ENCODE peak calls at places on chromosomes 13 and 19, in four cellular contexts. C, Z, A and I are unnamed samples.

GRCh38 chr19:50512112-50512998 is 1.4 kb downstream of the ASPDH start:
- DNase-seq in C (no peak), Z (no peak), A (no peak), I (no peak)

GRCh38 chr19:48466571-48467325 is 2.4 kb upstream of the CYTH2 start:
- DNase-seq in C (no peak), Z (peak), A (no peak), I (peak)

GRCh38 chr13:97921146-97921776 is 32.2 kb upstream of the IPO5 start:
- DNase-seq in C (no peak), Z (no peak), A (no peak), I (peak)

GRCh38 chr13:73767747-73768315 is 366.4 kb downstream of the KLF12 start:
- DNase-seq in C (peak), Z (no peak), A (no peak), I (peak)

GRCh38 chr13:50073340-50073739 is 58.1 kb downstream of the KCNRG start:
- DNase-seq in C (no peak), Z (no peak), A (no peak), I (no peak)

GRCh38 chr13:73849292-73849691 is 284.9 kb downstream of the KLF12 start:
- DNase-seq in C (no peak), Z (peak), A (peak), I (peak)

GRCh38 chr13:39484506-39485313 is 118.3 kb downstream of the LHFPL6 start:
- DNase-seq in C (no peak), Z (peak), A (peak), I (peak)

GRCh38 chr13:41017744-41018582 is 1.2 kb downstream of the ELF1 start:
- DNase-seq in C (no peak), Z (no peak), A (no peak), I (no peak)

GRCh38 chr13:114173753-114174152 is 5.3 kb upstream of the CFAP97D2 start:
- DNase-seq in C (no peak), Z (no peak), A (no peak), I (no peak)

GRCh38 chr19:46376241-46377153 is 29.6 kb downstream of the PPP5C start:
- DNase-seq in C (no peak), Z (no peak), A (no peak), I (no peak)

GRCh38 chr19:44741258-44741731 is 7.2 kb upstream of the BCL3 start:
- DNase-seq in C (no peak), Z (peak), A (no peak), I (peak)

GRCh38 chr19:3268326-3268725 is 43.9 kb downstream of the CELF5 start:
- DNase-seq in C (no peak), Z (no peak), A (no peak), I (no peak)

GRCh38 chr13:29589967-29590366 is 5.5 kb downstream of the SLC7A1 start:
- DNase-seq in C (no peak), Z (no peak), A (no peak), I (no peak)
- TF ChIP-seq CTCF in C (no peak), Z (no peak), A (peak), I (no peak)

DNA sequence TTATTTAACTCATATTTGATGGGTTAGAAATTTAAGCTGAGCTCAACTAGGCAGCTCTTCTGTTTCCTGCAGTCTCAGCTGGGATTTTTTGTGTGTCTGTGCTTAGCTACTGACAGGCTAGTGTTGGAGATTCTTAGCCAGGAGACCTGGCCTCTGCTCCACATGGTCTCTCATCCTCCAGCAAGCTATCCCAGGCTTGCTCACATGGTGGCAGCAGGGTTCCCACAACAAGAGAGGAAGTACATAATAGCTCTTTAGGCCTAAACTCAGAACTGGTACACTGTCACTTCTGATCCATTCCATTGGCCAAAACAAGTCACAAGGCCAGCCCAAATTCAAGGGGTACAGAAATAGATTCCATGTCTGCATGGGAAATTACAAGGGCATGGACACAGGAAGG is 406.2 kb downstream of the SUCLA2 start:
- DNase-seq in C (no peak), Z (peak), A (no peak), I (peak)
- TF ChIP-seq CTCF in C (no peak), Z (peak), A (peak), I (no peak)

GRCh38 chr19:35736913-35737886 is 5.1 kb downstream of the IGFLR1 start:
- DNase-seq in C (no peak), Z (no peak), A (no peak), I (no peak)
- TF ChIP-seq CTCF in C (peak), Z (no peak), A (peak), I (peak)

GRCh38 chr13:112818040-112818697 is 128.3 kb downstream of the ATP11A start:
- DNase-seq in C (no peak), Z (no peak), A (no peak), I (no peak)

GRCh38 chr13:112818698-112819045 is 128.8 kb downstream of the ATP11A start:
- DNase-seq in C (no peak), Z (no peak), A (no peak), I (no peak)

GRCh38 chr13:112820318-112820717 is 130.5 kb downstream of the ATP11A start:
- DNase-seq in C (no peak), Z (no peak), A (no peak), I (no peak)

GRCh38 chr13:112819816-112820215 is 130.0 kb downstream of the ATP11A start:
- DNase-seq in C (no peak), Z (no peak), A (no peak), I (no peak)

DNA sequence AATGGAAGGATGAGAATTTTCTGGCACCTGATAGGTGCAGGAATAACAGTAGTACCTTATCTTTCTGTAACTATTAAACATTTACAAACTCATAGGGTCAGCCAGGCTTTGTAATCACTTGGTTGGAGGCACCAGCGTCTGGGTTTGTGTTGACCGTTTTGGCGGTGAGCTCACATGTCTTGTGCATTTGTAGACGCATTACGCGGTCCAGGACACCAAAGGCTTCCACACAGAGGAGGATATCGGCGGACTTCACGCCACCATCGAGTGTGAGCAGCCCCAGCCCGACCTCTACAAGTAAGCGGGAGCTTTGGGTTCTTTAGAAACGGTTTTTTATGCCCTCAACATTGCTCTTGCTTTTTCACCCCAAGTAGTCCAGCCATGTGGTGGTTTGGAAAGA is 129.3 kb downstream of the ATP11A start:
- DNase-seq in C (no peak), Z (no peak), A (no peak), I (no peak)
- TF ChIP-seq CTCF in C (no peak), Z (no peak), A (no peak), I (no peak)

DNA sequence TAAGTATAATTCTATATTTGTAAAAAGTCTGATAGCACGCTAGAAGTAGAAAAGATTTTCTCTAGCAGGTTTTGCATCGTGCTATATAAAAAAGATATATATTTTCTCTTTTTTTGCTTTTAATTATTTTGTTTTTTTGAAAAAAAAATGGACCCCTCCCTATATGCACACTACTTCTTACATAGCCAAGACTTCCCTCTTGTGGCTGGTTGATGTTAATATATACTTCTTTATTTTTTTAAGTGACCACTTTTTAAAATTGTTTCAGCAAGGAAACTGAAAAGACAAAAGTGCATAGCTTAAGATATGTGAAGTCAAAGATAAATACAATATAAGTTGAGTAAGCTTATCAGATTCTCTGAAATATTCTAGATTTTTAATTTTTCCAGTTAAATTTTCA is 1202.8 kb downstream of the DIAPH3 start:
- DNase-seq in C (no peak), Z (peak), A (peak), I (peak)
- TF ChIP-seq CTCF in C (no peak), Z (peak), A (peak), I (peak)

GRCh38 chr19:38850231-38850975 is 617 bp upstream of the HNRNPL start:
- DNase-seq in C (peak), Z (peak), A (peak), I (peak)
- TF ChIP-seq CTCF in C (no peak), Z (no peak), A (peak), I (no peak)

GRCh38 chr19:11204076-11204602 is 6.8 kb upstream of the KANK2 start:
- DNase-seq in C (no peak), Z (no peak), A (no peak), I (no peak)
- TF ChIP-seq CTCF in C (no peak), Z (no peak), A (no peak), I (no peak)

GRCh38 chr13:20968745-20969144 is 66.2 kb upstream of the XPO4 start:
- DNase-seq in C (no peak), Z (no peak), A (no peak), I (no peak)

GRCh38 chr13:20974981-20975585 is 72.5 kb upstream of the XPO4 start:
- DNase-seq in C (no peak), Z (no peak), A (no peak), I (no peak)

GRCh38 chr13:20973886-20974285 is 71.3 kb upstream of the XPO4 start:
- DNase-seq in C (no peak), Z (no peak), A (no peak), I (no peak)

GRCh38 chr13:20969182-20969581 is 66.6 kb upstream of the XPO4 start:
- DNase-seq in C (no peak), Z (peak), A (no peak), I (no peak)

GRCh38 chr13:20972731-20973130 is 70.2 kb upstream of the XPO4 start:
- DNase-seq in C (no peak), Z (no peak), A (no peak), I (no peak)
- TF ChIP-seq CTCF in C (no peak), Z (no peak), A (no peak), I (no peak)